ENCODE peak calls at places on chromosomes 4 and X, in five cellular contexts. L is CD4-positive, alpha-beta memory T cell; T is adrenal gland; Z is kidney; C is brain microvascular endothelial cell. E is an unnamed sample. For H3K36me3, the result is how much of the 10 kb centered on the place peaks cover.

GRCh38 chr4:38122060-38122459 is 161.9 kb downstream of the PTTG2 start:
- DNase-seq in L (no peak), T (no peak), Z (no peak), C (no peak), E (no peak)

GRCh38 chr4:244471-244870 is 60.8 kb downstream of the ZNF732 start:
- DNase-seq in Z (no peak), C (peak), L (peak), T (peak), E (peak)

GRCh38 chr4:31662951-31663350 is 942.8 kb downstream of the PCDH7 start:
- DNase-seq in C (no peak), L (no peak), T (no peak), Z (no peak), E (no peak)

GRCh38 chr4:156557962-156558361 is 413.6 kb downstream of the PDGFC start:
- DNase-seq in T (no peak), Z (no peak), C (no peak), L (no peak), E (no peak)

GRCh38 chr4:64464581-64464980 is 55.3 kb upstream of the TECRL start:
- DNase-seq in T (no peak), Z (no peak), C (no peak), L (no peak), E (no peak)

GRCh38 chrX:24150051-24150790 is 692 bp downstream of the ZFX start:
- DNase-seq in C (peak), T (peak), L (peak), Z (peak), E (peak)

GRCh38 chr4:27048350-27049100 is 187.9 kb downstream of the STIM2 start:
- DNase-seq in T (no peak), Z (no peak), L (peak), C (peak), E (no peak)

GRCh38 chr4:26987191-26987590 is 126.5 kb downstream of the STIM2 start:
- DNase-seq in L (no peak), C (no peak), Z (no peak), T (no peak), E (no peak)

GRCh38 chr4:148355442-148356123 is 86.6 kb downstream of the NR3C2 start:
- DNase-seq in L (no peak), T (no peak), C (no peak), Z (no peak), E (no peak)

GRCh38 chrX:41600266-41600665 is 88.5 kb upstream of the GPR34 start:
- DNase-seq in T (no peak), C (peak), L (no peak), Z (no peak), E (no peak)

GRCh38 chrX:19857131-19857530 is 30.3 kb downstream of the SH3KBP1 start:
- DNase-seq in Z (no peak), L (no peak), C (no peak), T (no peak), E (no peak)

GRCh38 chr4:90798948-90799347 is 671.8 kb downstream of the CCSER1 start:
- DNase-seq in Z (no peak), T (no peak), L (no peak), C (no peak), E (no peak)

GRCh38 chrX:121103381-121103780 is 56.0 kb downstream of the GLUD2 start:
- DNase-seq in T (peak), C (no peak), Z (no peak), L (no peak), E (no peak)

GRCh38 chrX:105821471-105822081 is 763 bp upstream of the NRK start:
- DNase-seq in L (no peak), T (peak), C (peak), Z (peak), E (no peak)

GRCh38 chr4:15562623-15563022 is 92.5 kb downstream of the FBXL5 start:
- DNase-seq in T (no peak), Z (no peak), L (no peak), C (no peak), E (no peak)

GRCh38 chrX:40816906-40817305 is 81.6 kb upstream of the MED14 start:
- DNase-seq in L (no peak), Z (no peak), T (no peak), C (no peak), E (no peak)

GRCh38 chr4:156901871-156902270 is 69.7 kb downstream of the PDGFC start:
- DNase-seq in Z (no peak), C (no peak), L (no peak), T (no peak), E (no peak)

GRCh38 chrX:55007633-55008032 is 7.5 kb downstream of the APEX2 start:
- DNase-seq in T (peak), Z (no peak), L (no peak), C (peak), E (peak)

GRCh38 chrX:82528525-82528924 is 979.6 kb upstream of the POU3F4 start:
- DNase-seq in L (no peak), C (no peak), Z (no peak), T (no peak), E (no peak)

GRCh38 chr4:167100120-167100519 is 134.2 kb downstream of the SPOCK3 start:
- DNase-seq in L (no peak), T (no peak), Z (no peak), C (peak), E (no peak)

GRCh38 chr4:48585401-48585800 is 95.3 kb downstream of the ZAR1 start:
- DNase-seq in T (no peak), Z (no peak), C (no peak), L (no peak), E (no peak)

GRCh38 chrX:100076031-100076430 is 334.0 kb downstream of the PCDH19 start:
- DNase-seq in T (no peak), L (no peak), C (no peak), Z (no peak), E (no peak)

GRCh38 chr4:13642576-13642975 is 15.1 kb upstream of the BOD1L1 start:
- DNase-seq in L (no peak), Z (no peak), T (no peak), C (peak), E (no peak)

GRCh38 chrX:49186125-49187027 is at the start of gene PRICKLE3:
- DNase-seq in L (peak), Z (peak), C (peak), T (peak), E (peak)

GRCh38 chr4:25552580-25553271 is 102.9 kb upstream of the SLC34A2 start:
- DNase-seq in T (peak), C (no peak), Z (peak), L (no peak), E (no peak)

GRCh38 chr4:176286728-176287127 is 17.7 kb upstream of the ASB5 start:
- DNase-seq in T (no peak), L (no peak), C (no peak), Z (no peak), E (no peak)

GRCh38 chr4:33060873-33061542 is 2340.8 kb downstream of the PCDH7 start:
- DNase-seq in T (peak), L (no peak), Z (peak), C (peak), E (no peak)

GRCh38 chrX:45843518-45843917 is 642.8 kb upstream of the DIPK2B start:
- DNase-seq in C (no peak), L (peak), Z (no peak), T (no peak), E (no peak)
- H3K36me3 ChIP-seq in C (under half), L (under half), Z (under half), T (under half), E (under half)

GRCh38 chr4:8475751-8476575 is 35.4 kb downstream of the TRMT44 start:
- DNase-seq in C (no peak), L (no peak), T (no peak), Z (no peak), E (no peak)

GRCh38 chr4:8472689-8473197 is 32.2 kb downstream of the TRMT44 start:
- DNase-seq in Z (peak), C (peak), T (no peak), L (no peak), E (peak)

GRCh38 chr4:8473920-8474590 is 33.5 kb downstream of the TRMT44 start:
- DNase-seq in T (no peak), L (no peak), Z (peak), C (no peak), E (peak)

GRCh38 chr4:8473198-8473919 is 32.8 kb downstream of the TRMT44 start:
- DNase-seq in Z (peak), C (no peak), L (no peak), T (no peak), E (peak)

DNA sequence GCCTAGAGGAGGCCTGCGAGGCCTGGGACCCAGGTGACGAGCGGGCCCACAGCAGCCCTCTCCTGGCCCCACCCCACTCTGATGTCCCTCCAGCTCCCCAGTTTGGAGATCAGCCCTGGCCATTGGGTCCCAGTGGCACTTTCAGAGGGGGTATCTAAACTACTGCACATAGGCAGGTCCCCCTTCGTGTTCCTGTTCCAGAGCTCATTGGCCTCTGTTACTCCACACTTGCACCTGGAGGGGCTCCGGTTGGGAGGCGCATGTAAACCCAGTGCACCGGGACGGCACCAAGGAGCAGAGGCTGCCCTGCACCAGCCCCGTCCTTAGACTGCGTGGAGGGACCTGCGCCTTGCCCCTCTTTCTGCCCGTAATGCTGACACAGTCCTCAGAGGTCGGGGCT is 34.3 kb downstream of the TRMT44 start:
- DNase-seq in Z (no peak), L (no peak), T (no peak), C (no peak), E (no peak)
- H3K36me3 ChIP-seq in Z (under half), L (under half), T (under half), C (under half), E (under half)

GRCh38 chr4:3513807-3514206 is 18.4 kb downstream of the LRPAP1 start:
- DNase-seq in C (no peak), Z (peak), L (no peak), T (no peak), E (no peak)
- H3K36me3 ChIP-seq in C (half or more), Z (under half), L (under half), T (half or more), E (under half)

GRCh38 chr4:88244821-88245579 is 39.4 kb downstream of the PPM1K start:
- DNase-seq in C (no peak), L (peak), T (no peak), Z (no peak), E (no peak)
- H3K36me3 ChIP-seq in C (under half), L (under half), T (under half), Z (under half), E (under half)

GRCh38 chr4:94225449-94225848 is 17.8 kb downstream of the SMARCAD1 start:
- DNase-seq in T (no peak), L (no peak), Z (no peak), C (no peak), E (no peak)

GRCh38 chr4:94232519-94232918 is 24.9 kb downstream of the SMARCAD1 start:
- DNase-seq in C (no peak), Z (peak), L (no peak), T (no peak), E (no peak)

GRCh38 chr4:94221930-94222329 is 14.3 kb downstream of the SMARCAD1 start:
- DNase-seq in L (no peak), T (no peak), C (no peak), Z (no peak), E (no peak)

GRCh38 chr4:94228488-94229216 is 21.0 kb downstream of the SMARCAD1 start:
- DNase-seq in L (no peak), T (no peak), Z (no peak), C (no peak), E (no peak)

DNA sequence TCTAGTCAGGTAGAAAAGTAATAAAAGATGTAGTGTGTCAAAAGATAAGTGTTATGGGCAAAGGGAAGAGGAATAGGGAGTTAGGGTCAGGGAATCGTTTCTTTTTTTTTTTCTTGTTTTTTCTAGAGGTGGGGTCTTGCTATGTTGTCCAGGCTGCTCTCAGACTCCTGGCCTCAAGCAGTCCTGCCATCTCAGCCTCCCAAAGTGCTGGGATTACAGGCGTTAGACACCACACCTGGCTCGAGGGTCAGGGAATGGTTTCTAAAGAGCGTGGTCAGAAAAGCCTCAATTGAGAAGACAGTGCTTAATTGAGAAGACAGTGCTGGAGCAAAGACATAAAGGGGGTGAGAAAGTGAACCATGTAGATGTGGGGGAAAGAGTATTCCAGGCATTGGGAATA is 19.1 kb downstream of the SMARCAD1 start:
- DNase-seq in L (no peak), C (no peak), Z (no peak), T (no peak), E (no peak)
- H3K36me3 ChIP-seq in L (under half), C (under half), Z (under half), T (under half), E (under half)

GRCh38 chr4:17811078-17811603 is 362 bp downstream of the NCAPG start:
- DNase-seq in T (peak), Z (no peak), L (no peak), C (peak), E (peak)

GRCh38 chr4:17814140-17814539 is 3.4 kb downstream of the NCAPG start:
- DNase-seq in L (no peak), Z (no peak), C (peak), T (no peak), E (no peak)

GRCh38 chr4:17810260-17811077 is at the start of the genes DCAF16 and NCAPG:
- DNase-seq in T (peak), C (peak), Z (peak), L (peak), E (peak)

GRCh38 chr4:17812125-17812524 is 1.3 kb downstream of the NCAPG start:
- DNase-seq in Z (no peak), L (no peak), C (no peak), T (no peak), E (no peak)

GRCh38 chr4:17812801-17813200 is 2.0 kb downstream of the NCAPG start:
- DNase-seq in L (no peak), T (no peak), C (no peak), Z (no peak), E (no peak)
- H3K36me3 ChIP-seq in L (under half), T (under half), C (under half), Z (under half), E (under half)

DNA sequence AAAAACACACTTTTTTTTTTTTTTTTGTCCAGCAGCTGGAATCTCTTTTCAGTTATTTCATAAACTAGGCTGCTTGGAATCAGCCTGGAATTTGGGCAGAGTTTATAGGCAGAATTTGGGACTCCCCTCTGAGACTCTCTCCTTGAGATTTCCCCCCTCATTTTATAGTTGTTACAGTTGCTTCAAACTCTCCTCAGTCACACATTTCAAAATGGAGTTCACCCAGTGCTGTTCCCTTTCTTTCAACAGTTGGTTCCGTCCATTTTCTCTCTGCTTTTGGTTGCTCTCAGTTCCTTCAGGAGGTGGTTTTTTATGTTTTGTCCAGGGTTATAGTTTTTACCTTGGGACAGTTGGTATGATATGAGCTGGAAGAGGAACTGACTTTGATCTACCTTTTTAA is 27.5 kb downstream of the NSD2 start:
- DNase-seq in L (no peak), Z (no peak), C (no peak), T (no peak), E (no peak)
- H3K36me3 ChIP-seq in L (under half), Z (under half), C (under half), T (under half), E (under half)

E was measured in uterus.